ENCODE peak calls at places on chromosomes 1 and 21, in nine cellular contexts. Z is HCEC 1CT; O is CD8-positive, alpha-beta T cell; L is heart left ventricle; Q is HCT116; U is OCI-LY7; I is stimulated activated CD4-positive, alpha-beta T cell treated with anti-CD3 and anti-CD28 coated beads, Interleukin-4, amount 100 ng/mL, for 24 hours; B is NCI-H1436; T is T47D. Y is an unnamed sample.

GRCh38 chr1:107491582-107491981 is 350.7 kb downstream of the NTNG1 start:
- DNase-seq in L (no peak), Z (no peak), T (no peak), I (no peak), O (no peak), B (no peak), U (no peak), Q (no peak), Y (no peak)

GRCh38 chr1:46166521-46167462 is 8.1 kb upstream of the TSPAN1 start:
- DNase-seq in B (no peak), O (peak; percentile 38), T (no peak), U (peak; percentile 75), Z (no peak), Q (no peak), L (peak; percentile 78), I (peak; percentile 37), Y (peak; percentile 56)

GRCh38 chr21:31623664-31624063 is 35.8 kb upstream of the SOD1 start:
- DNase-seq in O (no peak), B (no peak), Q (no peak), Z (no peak), T (no peak), L (no peak), U (peak; percentile 45), I (no peak), Y (no peak)

GRCh38 chr1:101278845-101279244 is 42.0 kb downstream of the S1PR1 start:
- DNase-seq in L (no peak), Z (no peak), U (no peak), Q (no peak), B (no peak), T (no peak), I (no peak), O (peak; percentile 39), Y (peak; percentile 37)

GRCh38 chr21:41751621-41752020 is 15.2 kb downstream of the RIPK4 start:
- DNase-seq in U (no peak), Q (no peak), O (no peak), B (no peak), L (peak; percentile 16), T (peak; percentile 88), Z (no peak), I (no peak), Y (no peak)

GRCh38 chr1:241630005-241630404 is 10.2 kb downstream of the CHML start:
- DNase-seq in B (no peak), Q (no peak), Z (no peak), L (no peak), T (no peak), U (no peak), O (no peak), I (no peak), Y (no peak)

GRCh38 chr1:175178056-175178455 is 14.5 kb downstream of the KIAA0040 start:
- DNase-seq in T (peak; percentile 84), Z (no peak), I (no peak), O (no peak), U (no peak), B (no peak), L (no peak), Q (no peak), Y (no peak)

GRCh38 chr1:117598489-117598888 is 7.4 kb upstream of the TENT5C start:
- DNase-seq in O (no peak), U (no peak), Q (no peak), Z (no peak), T (no peak), I (no peak), B (no peak), L (no peak), Y (no peak)

GRCh38 chr1:64337476-64337875 is 132.5 kb upstream of the CACHD1 start:
- DNase-seq in L (no peak), Q (no peak), T (no peak), U (no peak), B (no peak), O (no peak), Z (no peak), I (no peak), Y (no peak)

GRCh38 chr1:172826096-172826741 is 167.3 kb downstream of the FASLG start:
- DNase-seq in B (no peak), L (peak; percentile 25), O (no peak), Q (peak; percentile 61), Z (peak; percentile 96), U (peak; percentile 53), I (no peak), T (peak; percentile 71), Y (no peak)

GRCh38 chr1:109705411-109705810 is 6.6 kb upstream of the GSTM5 start:
- DNase-seq in T (peak; percentile 90), Q (no peak), B (no peak), U (no peak), L (no peak), O (no peak), Z (no peak), I (no peak), Y (no peak)

GRCh38 chr21:37166733-37167132 is 93.7 kb downstream of the TTC3 start:
- DNase-seq in Q (peak; percentile 23), O (no peak), U (peak; percentile 33), I (no peak), Z (no peak), B (no peak), L (no peak), T (peak; percentile 65), Y (peak; percentile 57)

GRCh38 chr21:34938079-34938764 is 110.9 kb downstream of the RUNX1 start:
- DNase-seq in U (no peak), O (no peak), L (no peak), Q (no peak), Z (no peak), I (no peak), B (no peak), T (no peak), Y (no peak)

GRCh38 chr1:25068829-25069228 is 138.8 kb upstream of the RUNX3 start:
- DNase-seq in I (peak; percentile 15), O (no peak), Q (no peak), U (peak; percentile 19), Z (no peak), B (no peak), L (no peak), T (no peak), Y (peak; percentile 25)

GRCh38 chr21:17732306-17732705 is 86.8 kb downstream of the C21orf91 start:
- DNase-seq in Q (no peak), T (no peak), Z (no peak), I (no peak), U (no peak), O (no peak), L (no peak), B (peak; percentile 10), Y (no peak)

GRCh38 chr1:12180315-12180714 is 13.5 kb downstream of the TNFRSF1B start:
- DNase-seq in Q (no peak), B (no peak), I (no peak), T (no peak), O (no peak), L (peak; percentile 82), U (no peak), Z (no peak), Y (no peak)

GRCh38 chr1:116956378-116956777 is 45.2 kb upstream of the CD101 start:
- DNase-seq in Q (no peak), U (no peak), B (peak; percentile 24), T (no peak), I (no peak), Z (no peak), O (no peak), L (no peak), Y (no peak)

GRCh38 chr1:36638268-36638667 is 155.6 kb upstream of the CSF3R start:
- DNase-seq in L (no peak), I (no peak), B (no peak), Z (peak; percentile 2), Q (no peak), U (no peak), T (no peak), O (no peak), Y (no peak)

GRCh38 chr1:203797948-203798347 is 2.5 kb downstream of the ZBED6 start:
- DNase-seq in L (peak; percentile 34), B (no peak), I (no peak), O (no peak), Q (no peak), U (no peak), Z (peak; percentile 14), T (peak; percentile 47), Y (no peak)

GRCh38 chr1:70864302-70864701 is 183.3 kb downstream of the PTGER3 start:
- DNase-seq in L (no peak), B (no peak), O (no peak), U (no peak), Q (no peak), T (no peak), Z (peak; percentile 54), I (no peak), Y (no peak)

GRCh38 chr1:173853074-173853473 is 14.7 kb downstream of the GAS5 start:
- DNase-seq in U (no peak), Q (no peak), B (no peak), L (no peak), O (no peak), I (no peak), Z (peak; percentile 71), T (no peak), Y (no peak)

GRCh38 chr1:78369546-78369945 is 121.2 kb upstream of the PTGFR start:
- DNase-seq in U (no peak), Z (peak; percentile 57), L (no peak), Q (no peak), B (no peak), O (no peak), I (no peak), T (no peak), Y (no peak)

GRCh38 chr21:44742418-44743153 is 31.2 kb upstream of the TSPEAR start:
- DNase-seq in T (peak; percentile 66), L (no peak), O (no peak), Z (peak; percentile 23), B (peak; percentile 62), Q (no peak), I (no peak), U (peak; percentile 10), Y (no peak)

GRCh38 chr1:196071452-196071851 is 536.8 kb downstream of the KCNT2 start:
- DNase-seq in T (peak; percentile 44), O (no peak), B (no peak), L (no peak), Q (no peak), I (no peak), Z (no peak), U (no peak), Y (no peak)

GRCh38 chr1:118978914-118979701 is 9.0 kb downstream of the TBX15 start:
- DNase-seq in Q (no peak), O (no peak), U (no peak), Z (no peak), L (no peak), B (no peak), I (no peak), T (no peak), Y (no peak)

GRCh38 chr1:26994772-26995625 is 1.5 kb downstream of the TRNP1 start:
- DNase-seq in I (no peak), L (no peak), U (peak; percentile 9), Z (peak; percentile 20), Q (no peak), O (no peak), B (peak; percentile 26), T (no peak), Y (no peak)

GRCh38 chr1:51679435-51679834 is 62.5 kb downstream of the OSBPL9 start:
- DNase-seq in T (no peak), I (no peak), L (no peak), Q (no peak), U (no peak), O (no peak), B (no peak), Z (peak; percentile 42), Y (no peak)

GRCh38 chr1:71294178-71294577 is 213.3 kb upstream of the ZRANB2 start:
- DNase-seq in I (no peak), Q (no peak), U (no peak), T (no peak), Z (peak; percentile 49), O (no peak), B (no peak), L (no peak), Y (no peak)

GRCh38 chr1:119159096-119159495 is 18.6 kb upstream of the WARS2 start:
- DNase-seq in T (no peak), O (no peak), U (no peak), L (no peak), B (no peak), I (no peak), Z (no peak), Q (no peak), Y (no peak)

Y was measured in activated CD4-positive, alpha-beta T cell treated with anti-CD3 and anti-CD28 coated beads, Interleukin-2, amount 10 ng/mL, durations not matched to agents 7 days and 5 days.